ENCODE peak calls at places on chromosome 22, in nine cellular contexts. N, F, Z, C, M, R, B, O and A are unnamed samples.

GRCh38 chr22:50713008-50713385 is 25.0 kb upstream of the ACR start:
- DNase-seq in N (peak; percentile 10), F (no peak), Z (no peak), C (peak; percentile 37), M (no peak), R (no peak), B (no peak), O (no peak), A (no peak)

GRCh38 chr22:40310081-40310770 is 36.1 kb upstream of the ADSL start:
- DNase-seq in N (no peak), F (no peak), Z (no peak), C (no peak), M (no peak), R (no peak), B (no peak), O (peak; percentile 21), A (no peak)

GRCh38 chr22:50293441-50294318 is 13.8 kb downstream of the PLXNB2 start:
- DNase-seq in N (peak; percentile 78), F (no peak), Z (peak; percentile 71), C (no peak), M (no peak), R (peak; percentile 87), B (no peak), O (peak; percentile 85), A (peak; percentile 91)

GRCh38 chr22:31230871-31231621 is 18.9 kb downstream of the LIMK2 start:
- DNase-seq in N (no peak), F (peak; percentile 52), Z (peak; percentile 42), C (peak; percentile 59), M (peak; percentile 58), R (peak; percentile 46), B (peak; percentile 37), O (peak; percentile 69), A (no peak)

GRCh38 chr22:33886696-33887095 is 33.6 kb downstream of the LARGE1 start:
- DNase-seq in N (no peak), F (no peak), Z (no peak), C (no peak), M (no peak), R (no peak), B (no peak), O (no peak), A (no peak)

GRCh38 chr22:32328306-32329201 is 29.1 kb upstream of the RFPL3 start:
- DNase-seq in N (no peak), F (no peak), Z (no peak), C (no peak), M (no peak), R (no peak), B (no peak), O (no peak), A (peak; percentile 68)

GRCh38 chr22:50085211-50085999 is at the start of gene MLC1:
- DNase-seq in N (no peak), F (no peak), Z (no peak), C (no peak), M (no peak), R (no peak), B (no peak), O (no peak), A (no peak)

GRCh38 chr22:49705631-49706352 is 121.9 kb downstream of the BRD1 start:
- DNase-seq in N (no peak), F (no peak), Z (no peak), C (no peak), M (no peak), R (no peak), B (no peak), O (no peak), A (no peak)

GRCh38 chr22:41976070-41976901 is 7.0 kb downstream of the SEPTIN3 start:
- DNase-seq in N (peak; percentile 31), F (peak; percentile 48), Z (no peak), C (peak; percentile 66), M (peak; percentile 62), R (peak; percentile 69), B (no peak), O (peak; percentile 47), A (no peak)

GRCh38 chr22:43477966-43478365 is 66.2 kb downstream of the MPPED1 start:
- DNase-seq in N (no peak), F (no peak), Z (no peak), C (no peak), M (no peak), R (no peak), B (no peak), O (no peak), A (no peak)

GRCh38 chr22:27336151-27337090 is 465.1 kb downstream of the MN1 start:
- DNase-seq in N (no peak), F (no peak), Z (peak; percentile 19), C (no peak), M (no peak), R (no peak), B (no peak), O (no peak), A (peak; percentile 23)

GRCh38 chr22:49918911-49919881 is 762 bp downstream of the CRELD2 start:
- DNase-seq in N (no peak), F (no peak), Z (no peak), C (no peak), M (no peak), R (no peak), B (no peak), O (no peak), A (no peak)

GRCh38 chr22:26398741-26399153 is 30.3 kb upstream of the ASPHD2 start:
- DNase-seq in N (peak; percentile 16), F (peak; percentile 70), Z (peak; percentile 68), C (peak; percentile 57), M (peak; percentile 54), R (peak; percentile 73), B (peak; percentile 58), O (peak; percentile 57), A (peak; percentile 86)

GRCh38 chr22:50704510-50705218 is 32.0 kb downstream of the SHANK3 start:
- DNase-seq in N (peak; percentile 11), F (no peak), Z (no peak), C (peak; percentile 45), M (no peak), R (no peak), B (no peak), O (no peak), A (no peak)

GRCh38 chr22:36439481-36440271 is 41.8 kb downstream of the TXN2 start:
- DNase-seq in N (peak; percentile 67), F (peak; percentile 78), Z (peak; percentile 65), C (no peak), M (no peak), R (no peak), B (no peak), O (peak; percentile 65), A (peak; percentile 88)

GRCh38 chr22:43381693-43382092 is 30.1 kb upstream of the MPPED1 start:
- DNase-seq in N (no peak), F (no peak), Z (no peak), C (no peak), M (no peak), R (no peak), B (no peak), O (peak; percentile 15), A (no peak)

GRCh38 chr22:23157560-23158515 is 12.6 kb downstream of the RAB36 start:
- DNase-seq in N (no peak), F (no peak), Z (no peak), C (no peak), M (no peak), R (no peak), B (no peak), O (no peak), A (no peak)

DNA sequence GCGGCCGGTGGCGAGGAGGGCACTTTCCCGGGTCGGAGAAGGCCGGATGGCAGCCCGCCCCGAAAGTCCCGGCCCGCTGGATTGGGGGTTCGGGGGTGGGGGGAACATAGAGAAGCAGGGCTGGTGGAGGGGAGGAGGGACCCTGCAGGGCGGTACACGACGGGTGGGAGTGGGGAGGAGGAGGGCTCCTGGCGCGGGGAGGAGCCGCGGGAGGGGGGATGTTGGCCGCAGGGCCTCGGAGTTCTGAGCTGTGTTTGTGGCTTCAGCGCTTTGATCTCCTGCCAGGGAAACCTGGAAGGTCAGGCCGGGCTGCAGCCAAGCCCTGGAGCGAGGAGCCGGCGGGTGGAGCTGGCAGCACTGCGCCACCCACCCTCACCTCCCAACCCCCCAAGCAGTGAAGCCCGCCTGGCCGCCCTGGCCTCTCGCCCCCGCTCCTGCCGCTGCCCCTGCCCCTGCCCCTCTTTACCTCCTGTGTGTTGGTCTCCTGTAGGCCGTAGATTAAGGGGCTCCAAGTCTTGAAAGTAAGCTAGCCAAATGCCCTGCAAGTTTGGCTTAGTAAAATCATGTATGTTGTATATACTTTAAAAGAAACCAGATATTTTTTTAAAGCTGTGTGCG is 30.9 kb downstream of the C22orf31 start:
- DNase-seq in N (peak; percentile 73), F (peak; percentile 93), Z (peak; percentile 76), C (peak; percentile 83), M (no peak), R (peak; percentile 93), B (no peak), O (peak; percentile 84), A (no peak)
- TF ChIP-seq CTCF in N (no peak), F (no peak), Z (no peak), C (no peak), M (no peak), R (no peak), B (no peak), O (no peak), A (no peak)

DNA sequence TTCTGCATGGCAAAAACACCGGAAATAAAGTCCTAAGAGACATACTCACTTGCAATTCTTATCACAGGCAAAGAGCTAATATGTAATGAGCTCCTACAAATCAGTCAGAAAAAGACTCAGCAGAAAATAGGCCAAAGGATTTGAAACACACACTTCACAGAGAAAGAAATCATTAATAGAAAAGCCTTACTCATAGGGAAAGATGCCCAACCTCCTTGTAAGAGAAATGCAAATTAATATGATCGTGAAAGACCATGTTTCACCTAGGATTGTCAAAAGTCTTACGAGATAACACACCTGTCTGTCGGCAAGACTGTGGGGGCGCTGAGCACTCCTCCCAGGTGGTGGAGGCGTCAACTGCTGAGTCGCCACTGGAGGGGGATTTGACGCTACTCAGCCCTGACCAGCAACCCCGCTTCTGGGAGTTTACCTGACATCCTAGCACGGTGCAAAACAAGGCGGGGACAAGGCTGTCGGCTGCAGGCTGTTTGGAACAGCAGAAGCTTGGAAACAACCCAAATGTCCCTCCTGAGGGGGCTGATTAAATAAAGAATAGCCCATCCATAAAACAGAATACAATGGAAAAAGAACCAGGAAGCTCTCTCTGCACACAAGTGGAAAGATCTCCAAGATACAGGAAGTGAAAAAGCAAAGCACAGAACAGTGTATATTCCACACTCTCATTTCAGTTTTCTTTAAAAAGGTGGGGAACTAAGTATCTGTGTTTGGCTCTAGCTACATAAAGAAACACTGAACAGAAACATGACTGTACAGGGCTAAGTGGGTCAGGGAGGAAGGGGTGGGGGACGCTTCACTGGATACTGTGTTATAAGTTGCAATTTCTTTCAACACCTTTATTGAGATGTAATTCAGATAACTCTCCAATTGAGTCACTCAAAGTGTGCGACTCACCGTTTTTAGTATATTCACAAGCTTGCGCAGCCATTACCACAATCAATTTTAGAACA is 11.5 kb downstream of the CSNK1E start:
- DNase-seq in N (no peak), F (no peak), Z (no peak), C (no peak), M (peak; percentile 39), R (no peak), B (no peak), O (peak; percentile 64), A (no peak)
- TF ChIP-seq CTCF in N (no peak), F (no peak), Z (no peak), C (no peak), M (no peak), R (no peak), B (no peak), O (peak; percentile 12), A (no peak)

GRCh38 chr22:20565761-20566160 is 58.4 kb downstream of the MED15 start:
- DNase-seq in N (no peak), F (no peak), Z (no peak), C (peak; percentile 19), M (no peak), R (no peak), B (no peak), O (no peak), A (no peak)
- TF ChIP-seq CTCF in N (no peak), F (no peak), Z (no peak), C (no peak), M (no peak), R (no peak), B (no peak), O (no peak), A (no peak)

GRCh38 chr22:37735054-37735453 is 38.2 kb downstream of the TRIOBP start:
- DNase-seq in N (peak; percentile 41), F (no peak), Z (no peak), C (peak; percentile 79), M (no peak), R (peak; percentile 75), B (no peak), O (no peak), A (no peak)
- TF ChIP-seq CTCF in N (peak; percentile 56), F (peak; percentile 42), Z (no peak), C (peak; percentile 48), M (no peak), R (peak; percentile 27), B (no peak), O (peak; percentile 61), A (peak; percentile 41)